ENCODE peak calls at places on chromosome 20, in five cellular contexts. Y, N, E, I and G are unnamed samples.

GRCh38 chr20:50345712-50346371 is 155.2 kb downstream of the CEBPB start:
- DNase-seq in N (no peak), E (no peak), I (no peak), Y (no peak), G (no peak)

GRCh38 chr20:49091104-49091503 is 45.0 kb downstream of the CSE1L start:
- DNase-seq in E (no peak), I (no peak), Y (no peak), N (no peak), G (no peak)

GRCh38 chr20:59752704-59753460 is 148.5 kb downstream of the PHACTR3 start:
- DNase-seq in I (no peak), E (no peak), Y (no peak), N (no peak), G (no peak)

GRCh38 chr20:298755-299391 is 1.5 kb downstream of the ZCCHC3 start:
- DNase-seq in E (no peak), N (no peak), I (no peak), Y (no peak), G (no peak)

GRCh38 chr20:36402708-36403107 is 96.6 kb downstream of the DLGAP4 start:
- DNase-seq in E (no peak), Y (no peak), I (no peak), N (no peak), G (no peak)

GRCh38 chr20:36642136-36642535 is 3.9 kb downstream of the SLA2 start:
- DNase-seq in N (no peak), Y (no peak), E (no peak), I (no peak), G (no peak)

GRCh38 chr20:21053002-21053762 is 53.0 kb downstream of the LINC00237 start:
- DNase-seq in Y (no peak), N (no peak), I (no peak), E (peak), G (peak)

GRCh38 chr20:19858972-19859371 is 100.9 kb downstream of the RIN2 start:
- DNase-seq in N (no peak), Y (no peak), I (no peak), E (peak), G (no peak)

GRCh38 chr20:51199920-51200319 is 177.0 kb upstream of the KCNG1 start:
- DNase-seq in N (no peak), Y (no peak), E (no peak), I (no peak), G (no peak)

GRCh38 chr20:17570347-17571152 is 675 bp downstream of the DSTN start:
- DNase-seq in Y (no peak), N (peak), E (peak), I (no peak), G (no peak)

GRCh38 chr20:47754301-47754700 is 31.0 kb downstream of the SULF2 start:
- DNase-seq in I (no peak), N (no peak), E (no peak), Y (no peak), G (no peak)

GRCh38 chr20:31943052-31943471 is 8.8 kb downstream of the PDRG1 start:
- DNase-seq in N (no peak), E (no peak), Y (no peak), I (no peak), G (no peak)

GRCh38 chr20:34861386-34862084 is 11.1 kb downstream of the GGT7 start:
- DNase-seq in N (no peak), Y (no peak), E (no peak), I (no peak), G (no peak)

GRCh38 chr20:63082308-63082938 is 75.7 kb upstream of the BHLHE23 start:
- DNase-seq in I (no peak), N (peak), Y (no peak), E (peak), G (no peak)

GRCh38 chr20:32564921-32565734 is 20.0 kb downstream of the NOL4L start:
- DNase-seq in I (no peak), Y (no peak), N (no peak), E (peak), G (no peak)

GRCh38 chr20:18628330-18628941 is 40.6 kb downstream of the DTD1 start:
- DNase-seq in Y (no peak), E (peak), I (no peak), N (peak), G (peak)

GRCh38 chr20:44552950-44553908 is 29.1 kb upstream of the PKIG start:
- DNase-seq in N (peak), Y (peak), I (no peak), E (no peak), G (no peak)